ENCODE peak calls at places on chromosomes 16 and 17, in six cellular contexts. One of them, this sample, is unnamed.

GRCh38 chr17:557371-557770 is 157.3 kb downstream of the VPS53 start:
- DNase-seq in astrocyte of the cerebellum: no peak
- DNase-seq in HEK293T: no peak
- DNase-seq in brain microvascular endothelial cell: no peak
- DNase-seq in left colon: no peak
- DNase-seq in Daoy: no peak
- DNase-seq in this sample: no peak

GRCh38 chr16:66275795-66276428 is 90.6 kb upstream of the CDH5 start:
- DNase-seq in astrocyte of the cerebellum: peak
- DNase-seq in left colon: peak
- DNase-seq in Daoy: peak
- DNase-seq in HEK293T: peak
- DNase-seq in brain microvascular endothelial cell: peak
- DNase-seq in this sample: peak

GRCh38 chr16:52491216-52491615 is 55.7 kb downstream of the TOX3 start:
- DNase-seq in Daoy: no peak
- DNase-seq in left colon: no peak
- DNase-seq in HEK293T: no peak
- DNase-seq in astrocyte of the cerebellum: no peak
- DNase-seq in brain microvascular endothelial cell: no peak
- DNase-seq in this sample: no peak

GRCh38 chr16:11390573-11391495 is 45.6 kb downstream of the RMI2 start:
- DNase-seq in left colon: no peak
- DNase-seq in brain microvascular endothelial cell: no peak
- DNase-seq in HEK293T: no peak
- DNase-seq in Daoy: peak
- DNase-seq in astrocyte of the cerebellum: no peak
- DNase-seq in this sample: no peak

GRCh38 chr17:13297198-13297597 is 279.4 kb upstream of the ELAC2 start:
- DNase-seq in HEK293T: no peak
- DNase-seq in Daoy: no peak
- DNase-seq in left colon: peak
- DNase-seq in astrocyte of the cerebellum: no peak
- DNase-seq in brain microvascular endothelial cell: no peak
- DNase-seq in this sample: no peak

GRCh38 chr17:8781784-8782575 is 17.2 kb downstream of the MFSD6L start:
- DNase-seq in left colon: no peak
- DNase-seq in astrocyte of the cerebellum: no peak
- DNase-seq in Daoy: no peak
- DNase-seq in brain microvascular endothelial cell: no peak
- DNase-seq in HEK293T: no peak
- DNase-seq in this sample: no peak

GRCh38 chr16:51542856-51543510 is 391.9 kb upstream of the SALL1 start:
- DNase-seq in astrocyte of the cerebellum: no peak
- DNase-seq in brain microvascular endothelial cell: no peak
- DNase-seq in left colon: no peak
- DNase-seq in Daoy: no peak
- DNase-seq in HEK293T: no peak
- DNase-seq in this sample: no peak

GRCh38 chr17:4018446-4018845 is 54.2 kb upstream of the ATP2A3 start:
- DNase-seq in Daoy: no peak
- DNase-seq in brain microvascular endothelial cell: no peak
- DNase-seq in HEK293T: no peak
- DNase-seq in left colon: no peak
- DNase-seq in astrocyte of the cerebellum: no peak
- DNase-seq in this sample: no peak

GRCh38 chr17:1412185-1413110 is 12.4 kb upstream of the YWHAE start:
- DNase-seq in astrocyte of the cerebellum: no peak
- DNase-seq in Daoy: no peak
- DNase-seq in brain microvascular endothelial cell: no peak
- DNase-seq in HEK293T: no peak
- DNase-seq in left colon: no peak
- DNase-seq in this sample: no peak

GRCh38 chr17:48335858-48336500 is 94.0 kb downstream of the SKAP1 start:
- DNase-seq in left colon: no peak
- DNase-seq in Daoy: peak
- DNase-seq in astrocyte of the cerebellum: peak
- DNase-seq in brain microvascular endothelial cell: no peak
- DNase-seq in HEK293T: peak
- DNase-seq in this sample: peak

GRCh38 chr17:10792156-10792555 is 11.7 kb downstream of the TMEM238L start:
- DNase-seq in brain microvascular endothelial cell: no peak
- DNase-seq in HEK293T: no peak
- DNase-seq in left colon: peak
- DNase-seq in astrocyte of the cerebellum: no peak
- DNase-seq in Daoy: peak
- DNase-seq in this sample: no peak

GRCh38 chr16:50630394-50631020 is 50.6 kb downstream of the SNX20 start:
- DNase-seq in astrocyte of the cerebellum: no peak
- DNase-seq in HEK293T: no peak
- DNase-seq in left colon: no peak
- DNase-seq in Daoy: no peak
- DNase-seq in brain microvascular endothelial cell: no peak
- DNase-seq in this sample: no peak

This sample was measured in K562.